ENCODE peak calls at places on chromosomes 3 and 15, in seven cellular contexts. One of them, this sample, is unnamed. For H3K4me1, the result is how much of the 10 kb centered on the place peaks cover.

GRCh38 chr3:11591401-11592266 is 52.1 kb downstream of the VGLL4 start:
- DNase-seq in left ventricle myocardium inferior: peak
- DNase-seq in NT2/D1: peak
- DNase-seq in CD4-positive, alpha-beta memory T cell: no peak
- DNase-seq in neuronal stem cell: peak
- DNase-seq in endodermal cell: peak
- DNase-seq in tibial artery: peak
- DNase-seq in this sample: no peak

GRCh38 chr3:156024904-156025303 is 95.5 kb upstream of the KCNAB1 start:
- DNase-seq in tibial artery: no peak
- DNase-seq in NT2/D1: no peak
- DNase-seq in endodermal cell: peak
- DNase-seq in left ventricle myocardium inferior: no peak
- DNase-seq in CD4-positive, alpha-beta memory T cell: no peak
- DNase-seq in neuronal stem cell: no peak
- DNase-seq in this sample: no peak

GRCh38 chr3:97662264-97662663 is 102.3 kb upstream of the ARL6 start:
- DNase-seq in tibial artery: no peak
- DNase-seq in neuronal stem cell: no peak
- DNase-seq in NT2/D1: no peak
- DNase-seq in CD4-positive, alpha-beta memory T cell: no peak
- DNase-seq in endodermal cell: no peak
- DNase-seq in left ventricle myocardium inferior: no peak
- DNase-seq in this sample: no peak

GRCh38 chr3:11156026-11156410 is 1.7 kb downstream of the HRH1 start:
- DNase-seq in NT2/D1: no peak
- DNase-seq in tibial artery: peak
- DNase-seq in endodermal cell: no peak
- DNase-seq in CD4-positive, alpha-beta memory T cell: no peak
- DNase-seq in left ventricle myocardium inferior: no peak
- DNase-seq in neuronal stem cell: no peak
- DNase-seq in this sample: no peak

GRCh38 chr15:83209333-83209732 is 1.7 kb upstream of the HDGFL3 start:
- DNase-seq in NT2/D1: peak
- DNase-seq in tibial artery: no peak
- DNase-seq in CD4-positive, alpha-beta memory T cell: no peak
- DNase-seq in neuronal stem cell: no peak
- DNase-seq in left ventricle myocardium inferior: no peak
- DNase-seq in endodermal cell: peak
- DNase-seq in this sample: no peak

GRCh38 chr15:39548561-39548960 is 32.3 kb upstream of the THBS1 start:
- DNase-seq in CD4-positive, alpha-beta memory T cell: no peak
- DNase-seq in tibial artery: no peak
- DNase-seq in neuronal stem cell: no peak
- DNase-seq in left ventricle myocardium inferior: no peak
- DNase-seq in endodermal cell: no peak
- DNase-seq in NT2/D1: no peak
- DNase-seq in this sample: no peak

GRCh38 chr15:36232491-36232890 is 346.9 kb upstream of the CDIN1 start:
- DNase-seq in left ventricle myocardium inferior: no peak
- DNase-seq in neuronal stem cell: no peak
- DNase-seq in endodermal cell: peak
- DNase-seq in NT2/D1: peak
- DNase-seq in CD4-positive, alpha-beta memory T cell: no peak
- DNase-seq in tibial artery: no peak
- DNase-seq in this sample: no peak

GRCh38 chr3:72347819-72348319 is 500.4 kb downstream of the SHQ1 start:
- DNase-seq in neuronal stem cell: no peak
- DNase-seq in endodermal cell: peak
- DNase-seq in left ventricle myocardium inferior: peak
- DNase-seq in NT2/D1: no peak
- DNase-seq in tibial artery: peak
- DNase-seq in CD4-positive, alpha-beta memory T cell: peak
- DNase-seq in this sample: peak

GRCh38 chr3:175826759-175827158 is 967.6 kb downstream of the NAALADL2 start:
- DNase-seq in CD4-positive, alpha-beta memory T cell: no peak
- DNase-seq in NT2/D1: no peak
- DNase-seq in left ventricle myocardium inferior: no peak
- DNase-seq in neuronal stem cell: no peak
- DNase-seq in endodermal cell: no peak
- DNase-seq in tibial artery: no peak
- DNase-seq in this sample: no peak

GRCh38 chr15:85750807-85751730 is 43.7 kb downstream of the KLHL25 start:
- DNase-seq in endodermal cell: peak
- DNase-seq in left ventricle myocardium inferior: no peak
- DNase-seq in CD4-positive, alpha-beta memory T cell: no peak
- DNase-seq in neuronal stem cell: no peak
- DNase-seq in tibial artery: peak
- DNase-seq in NT2/D1: peak
- DNase-seq in this sample: peak

GRCh38 chr3:157094751-157095480 is 65.0 kb downstream of the CCNL1 start:
- DNase-seq in neuronal stem cell: no peak
- DNase-seq in tibial artery: no peak
- DNase-seq in CD4-positive, alpha-beta memory T cell: no peak
- DNase-seq in left ventricle myocardium inferior: no peak
- DNase-seq in endodermal cell: no peak
- DNase-seq in NT2/D1: no peak
- DNase-seq in this sample: no peak

GRCh38 chr15:93866996-93867395 is 364.4 kb upstream of the MCTP2 start:
- DNase-seq in tibial artery: no peak
- DNase-seq in NT2/D1: no peak
- DNase-seq in endodermal cell: no peak
- DNase-seq in left ventricle myocardium inferior: no peak
- DNase-seq in neuronal stem cell: no peak
- DNase-seq in CD4-positive, alpha-beta memory T cell: no peak
- DNase-seq in this sample: no peak
- H3K4me1 ChIP-seq in tibial artery: under half
- H3K4me1 ChIP-seq in NT2/D1: under half
- H3K4me1 ChIP-seq in endodermal cell: under half
- H3K4me1 ChIP-seq in left ventricle myocardium inferior: under half
- H3K4me1 ChIP-seq in neuronal stem cell: under half
- H3K4me1 ChIP-seq in CD4-positive, alpha-beta memory T cell: under half
- H3K4me1 ChIP-seq in this sample: under half

GRCh38 chr3:152304160-152304559 is 35.4 kb downstream of the MBNL1 start:
- DNase-seq in NT2/D1: no peak
- DNase-seq in neuronal stem cell: no peak
- DNase-seq in endodermal cell: no peak
- DNase-seq in left ventricle myocardium inferior: no peak
- DNase-seq in CD4-positive, alpha-beta memory T cell: no peak
- DNase-seq in tibial artery: no peak
- DNase-seq in this sample: no peak
- H3K4me1 ChIP-seq in NT2/D1: under half
- H3K4me1 ChIP-seq in neuronal stem cell: under half
- H3K4me1 ChIP-seq in endodermal cell: under half
- H3K4me1 ChIP-seq in left ventricle myocardium inferior: half or more
- H3K4me1 ChIP-seq in CD4-positive, alpha-beta memory T cell: half or more
- H3K4me1 ChIP-seq in tibial artery: under half
- H3K4me1 ChIP-seq in this sample: under half

GRCh38 chr15:76993114-76993715 is 1.7 kb upstream of the PSTPIP1 start:
- DNase-seq in neuronal stem cell: no peak
- DNase-seq in tibial artery: peak
- DNase-seq in endodermal cell: peak
- DNase-seq in left ventricle myocardium inferior: no peak
- DNase-seq in CD4-positive, alpha-beta memory T cell: no peak
- DNase-seq in NT2/D1: no peak
- DNase-seq in this sample: no peak
- H3K4me1 ChIP-seq in neuronal stem cell: under half
- H3K4me1 ChIP-seq in tibial artery: under half
- H3K4me1 ChIP-seq in endodermal cell: under half
- H3K4me1 ChIP-seq in left ventricle myocardium inferior: under half
- H3K4me1 ChIP-seq in CD4-positive, alpha-beta memory T cell: under half
- H3K4me1 ChIP-seq in NT2/D1: under half
- H3K4me1 ChIP-seq in this sample: under half

DNA sequence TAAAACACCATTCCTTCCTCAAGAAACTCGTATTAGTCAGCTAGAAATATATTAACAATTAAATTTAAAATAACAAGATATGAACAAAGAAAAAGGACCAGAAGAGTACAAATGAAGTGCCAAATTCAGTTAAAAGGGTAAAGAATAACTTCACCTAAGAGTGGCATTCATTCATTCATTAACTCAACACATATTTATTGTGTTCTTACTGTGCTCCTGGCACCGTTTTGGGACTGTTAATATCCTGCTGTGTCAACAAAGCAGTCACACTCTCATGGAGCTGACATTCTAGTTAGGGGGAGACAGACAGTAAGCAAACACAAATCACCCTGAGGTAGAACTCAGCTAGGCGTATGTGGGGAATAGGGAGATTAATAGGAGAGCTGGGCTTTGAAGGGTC is 123.6 kb upstream of the DPPA4 start:
- DNase-seq in left ventricle myocardium inferior: no peak
- DNase-seq in neuronal stem cell: no peak
- DNase-seq in CD4-positive, alpha-beta memory T cell: no peak
- DNase-seq in tibial artery: no peak
- DNase-seq in endodermal cell: no peak
- DNase-seq in NT2/D1: no peak
- DNase-seq in this sample: no peak
- H3K4me1 ChIP-seq in left ventricle myocardium inferior: under half
- H3K4me1 ChIP-seq in neuronal stem cell: under half
- H3K4me1 ChIP-seq in CD4-positive, alpha-beta memory T cell: under half
- H3K4me1 ChIP-seq in tibial artery: under half
- H3K4me1 ChIP-seq in endodermal cell: under half
- H3K4me1 ChIP-seq in NT2/D1: under half
- H3K4me1 ChIP-seq in this sample: under half

DNA sequence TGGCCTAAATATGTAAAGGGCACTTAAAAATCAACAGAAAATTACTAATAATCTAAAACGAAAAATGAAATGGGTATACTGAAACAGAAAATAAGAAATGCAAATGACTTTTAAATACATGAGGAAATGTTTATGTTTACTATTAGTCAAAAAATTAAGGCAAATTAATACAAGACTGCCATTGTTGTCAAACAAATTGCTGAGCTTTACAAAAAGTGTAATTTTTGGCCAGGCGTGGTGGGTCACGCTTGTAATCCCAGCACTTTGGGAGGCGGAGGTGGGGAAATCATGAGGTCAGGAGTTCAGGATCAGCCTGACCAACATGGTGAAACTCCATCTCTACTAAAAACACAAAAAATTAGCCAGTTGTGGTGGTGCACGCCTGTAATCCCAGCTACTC is 343.9 kb upstream of the SGO1 start:
- DNase-seq in endodermal cell: no peak
- DNase-seq in CD4-positive, alpha-beta memory T cell: no peak
- DNase-seq in left ventricle myocardium inferior: no peak
- DNase-seq in neuronal stem cell: no peak
- DNase-seq in NT2/D1: no peak
- DNase-seq in tibial artery: no peak
- DNase-seq in this sample: no peak
- H3K4me1 ChIP-seq in endodermal cell: under half
- H3K4me1 ChIP-seq in CD4-positive, alpha-beta memory T cell: under half
- H3K4me1 ChIP-seq in left ventricle myocardium inferior: under half
- H3K4me1 ChIP-seq in neuronal stem cell: under half
- H3K4me1 ChIP-seq in NT2/D1: under half
- H3K4me1 ChIP-seq in tibial artery: under half
- H3K4me1 ChIP-seq in this sample: under half

GRCh38 chr15:51842852-51843737 is 13.6 kb downstream of the TMOD3 start:
- DNase-seq in tibial artery: no peak
- DNase-seq in neuronal stem cell: no peak
- DNase-seq in endodermal cell: no peak
- DNase-seq in NT2/D1: no peak
- DNase-seq in CD4-positive, alpha-beta memory T cell: no peak
- DNase-seq in left ventricle myocardium inferior: no peak
- DNase-seq in this sample: no peak
- H3K4me1 ChIP-seq in tibial artery: under half
- H3K4me1 ChIP-seq in neuronal stem cell: under half
- H3K4me1 ChIP-seq in endodermal cell: under half
- H3K4me1 ChIP-seq in NT2/D1: under half
- H3K4me1 ChIP-seq in CD4-positive, alpha-beta memory T cell: half or more
- H3K4me1 ChIP-seq in left ventricle myocardium inferior: half or more
- H3K4me1 ChIP-seq in this sample: under half

DNA sequence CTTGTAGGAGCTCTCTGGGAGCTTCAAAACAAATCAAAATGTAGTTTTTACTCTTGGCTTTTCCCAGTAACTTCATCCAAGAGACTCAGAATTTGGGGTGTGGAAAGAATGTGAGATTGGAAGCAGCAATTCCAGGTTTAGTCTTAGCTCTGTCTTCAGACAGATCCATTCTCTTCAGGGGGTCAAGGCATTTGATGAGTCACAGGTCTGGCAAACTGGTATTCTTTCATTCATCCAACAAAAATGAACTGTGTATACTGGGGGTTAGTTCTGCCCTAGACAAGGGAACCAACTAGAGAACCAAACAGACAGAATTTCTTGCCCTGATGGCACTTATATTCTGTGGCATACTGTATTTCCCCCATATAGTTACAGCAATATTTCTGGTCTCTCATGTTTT is 36.3 kb upstream of the CADPS start:
- DNase-seq in tibial artery: no peak
- DNase-seq in endodermal cell: no peak
- DNase-seq in left ventricle myocardium inferior: no peak
- DNase-seq in NT2/D1: no peak
- DNase-seq in CD4-positive, alpha-beta memory T cell: no peak
- DNase-seq in neuronal stem cell: no peak
- DNase-seq in this sample: no peak
- H3K4me1 ChIP-seq in tibial artery: under half
- H3K4me1 ChIP-seq in endodermal cell: under half
- H3K4me1 ChIP-seq in left ventricle myocardium inferior: under half
- H3K4me1 ChIP-seq in NT2/D1: under half
- H3K4me1 ChIP-seq in CD4-positive, alpha-beta memory T cell: under half
- H3K4me1 ChIP-seq in neuronal stem cell: under half
- H3K4me1 ChIP-seq in this sample: under half

This sample was measured in DND-41.